ENCODE peak calls at places on chromosomes 4 and X, in ten cellular contexts. T is mammary epithelial cell; N is mucosa of descending colon; O is astrocyte of the cerebellum; A is CD8-positive, alpha-beta memory T cell; V is Peyer's patch; W is transverse colon; M is AG10803; Y is fibroblast of mammary gland; H is skeletal muscle cell. B is an unnamed sample.

GRCh38 chr4:129110931-129111330 is 15.0 kb downstream of the C4orf33 start:
- DNase-seq in T (no peak), O (no peak), W (no peak), Y (no peak), N (no peak), M (no peak), V (no peak), A (no peak), H (no peak), B (no peak)

GRCh38 chrX:118976599-118977340 is 2.4 kb downstream of the LONRF3 start:
- DNase-seq in O (no peak), M (no peak), A (peak), N (peak), H (no peak), Y (no peak), V (peak), T (no peak), W (peak), B (no peak)

GRCh38 chr4:71553605-71554004 is 214.8 kb downstream of the SLC4A4 start:
- DNase-seq in O (peak), V (no peak), W (no peak), A (no peak), T (peak), H (peak), M (peak), N (no peak), Y (peak), B (peak)

GRCh38 chrX:24506082-24506481 is 41.0 kb downstream of the PDK3 start:
- DNase-seq in O (no peak), Y (peak), H (no peak), A (no peak), N (no peak), M (peak), T (peak), V (no peak), W (no peak), B (peak)

GRCh38 chrX:119618439-119618838 is 12.2 kb upstream of the NKRF start:
- DNase-seq in H (no peak), V (peak), M (no peak), N (no peak), T (no peak), Y (no peak), O (no peak), A (no peak), W (peak), B (no peak)

GRCh38 chr4:683982-684571 is 4.9 kb downstream of the SLC49A3 start:
- DNase-seq in N (peak), Y (peak), T (no peak), W (peak), V (no peak), O (no peak), H (no peak), A (no peak), M (peak), B (peak)

GRCh38 chrX:107672955-107673378 is 44.7 kb downstream of the PRPS1 start:
- DNase-seq in V (peak), N (peak), W (peak), O (no peak), M (peak), A (peak), H (peak), T (peak), Y (peak), B (peak)

GRCh38 chrX:9786839-9787635 is 808 bp downstream of the SHROOM2 start:
- DNase-seq in M (peak), W (no peak), T (no peak), N (no peak), H (no peak), A (no peak), V (no peak), O (no peak), Y (no peak), B (peak)

GRCh38 chr4:1136028-1136427 is 22.7 kb upstream of the RNF212 start:
- DNase-seq in H (no peak), T (no peak), N (peak), A (no peak), W (peak), Y (no peak), O (no peak), M (no peak), V (no peak), B (peak)

GRCh38 chr4:152591361-152591760 is 55.5 kb upstream of the FBXW7 start:
- DNase-seq in V (no peak), M (peak), H (peak), N (peak), T (peak), W (peak), A (no peak), O (no peak), Y (peak), B (peak)

GRCh38 chr4:5045099-5045498 is 6.2 kb upstream of the STK32B start:
- DNase-seq in O (peak), A (no peak), W (peak), M (peak), Y (peak), H (no peak), T (no peak), V (no peak), N (peak), B (peak)

GRCh38 chrX:95629737-95630136 is 1054.9 kb upstream of the DIAPH2 start:
- DNase-seq in H (no peak), V (no peak), O (no peak), M (no peak), W (no peak), N (no peak), T (no peak), A (no peak), Y (peak), B (no peak)

GRCh38 chr4:11505225-11505971 is 76.7 kb upstream of the HS3ST1 start:
- DNase-seq in M (no peak), N (peak), H (no peak), A (no peak), O (peak), V (no peak), Y (no peak), T (peak), W (peak), B (peak)

GRCh38 chrX:129359269-129359668 is 164.0 kb downstream of the SMARCA1 start:
- DNase-seq in H (no peak), Y (peak), M (peak), W (no peak), T (peak), A (no peak), O (no peak), V (no peak), N (no peak), B (no peak)

GRCh38 chrX:13263560-13264251 is 56.1 kb downstream of the ATXN3L start:
- DNase-seq in T (no peak), A (no peak), N (no peak), M (no peak), V (no peak), Y (no peak), H (no peak), O (no peak), W (no peak), B (no peak)

GRCh38 chrX:130125090-130125489 is 14.8 kb upstream of the ELF4 start:
- DNase-seq in M (peak), A (no peak), W (peak), T (peak), Y (peak), H (no peak), O (no peak), N (no peak), V (no peak), B (peak)

GRCh38 chrX:118251251-118251650 is 94.7 kb upstream of the WDR44 start:
- DNase-seq in H (no peak), Y (peak), V (no peak), N (no peak), T (peak), A (no peak), W (no peak), O (no peak), M (peak), B (peak)

GRCh38 chrX:110132450-110133114 is 129.7 kb downstream of the TMEM164 start:
- DNase-seq in T (no peak), N (no peak), O (no peak), H (no peak), A (no peak), M (no peak), W (no peak), Y (no peak), V (no peak), B (no peak)

GRCh38 chr4:79294064-79294463 is 31.8 kb downstream of the NAA11 start:
- DNase-seq in A (no peak), M (no peak), N (peak), W (no peak), V (no peak), O (no peak), T (no peak), H (peak), Y (peak), B (peak)

GRCh38 chrX:121122332-121122731 is 74.9 kb downstream of the GLUD2 start:
- DNase-seq in H (no peak), T (no peak), N (no peak), O (no peak), W (no peak), M (no peak), Y (peak), V (no peak), A (no peak), B (peak)

GRCh38 chr4:100736651-100737450 is 219.0 kb upstream of the EMCN start:
- DNase-seq in T (peak), O (peak), N (no peak), V (no peak), W (no peak), A (no peak), Y (peak), H (peak), M (peak), B (peak)

GRCh38 chr4:54100607-54101189 is 735 bp downstream of the GSX2 start:
- DNase-seq in V (no peak), M (no peak), T (no peak), N (no peak), A (no peak), H (no peak), W (no peak), O (no peak), Y (no peak), B (no peak)

GRCh38 chrX:63784902-63785692 is at the start of gene ARHGEF9:
- DNase-seq in T (no peak), W (peak), O (no peak), V (no peak), H (peak), N (peak), M (peak), Y (no peak), A (no peak), B (no peak)

GRCh38 chrX:154530286-154530685 is 14.3 kb upstream of the FAM3A start:
- DNase-seq in Y (no peak), V (no peak), W (no peak), N (no peak), A (no peak), T (no peak), O (no peak), M (no peak), H (no peak), B (no peak)

GRCh38 chrX:101348452-101349222 is at the start of gene TIMM8A:
- DNase-seq in T (peak), A (peak), V (peak), O (no peak), M (peak), N (peak), W (peak), H (no peak), Y (peak), B (peak)

GRCh38 chr4:53682196-53682595 is 90.9 kb upstream of the LNX1 start:
- DNase-seq in M (peak), N (no peak), V (no peak), O (no peak), H (peak), W (no peak), T (no peak), A (no peak), Y (peak), B (peak)

GRCh38 chr4:67697860-67698655 is 2.9 kb downstream of the UBA6 start:
- DNase-seq in V (no peak), T (no peak), H (no peak), O (no peak), Y (no peak), A (no peak), W (no peak), N (no peak), M (no peak), B (no peak)

GRCh38 chrX:99719140-99719539 is 690.9 kb downstream of the PCDH19 start:
- DNase-seq in N (no peak), W (no peak), H (no peak), Y (no peak), V (no peak), M (no peak), T (no peak), O (no peak), A (no peak), B (no peak)

GRCh38 chrX:47540754-47541538 is 20.1 kb upstream of the ARAF start:
- DNase-seq in H (peak), V (no peak), O (peak), W (peak), Y (peak), N (peak), M (peak), A (no peak), T (peak), B (peak)

GRCh38 chrX:47619486-47620302 is at the start of gene SYN1:
- DNase-seq in O (peak), W (peak), A (peak), T (peak), V (peak), N (peak), M (peak), H (no peak), Y (peak), B (peak)

GRCh38 chr4:38004062-38004461 is 43.9 kb downstream of the PTTG2 start:
- DNase-seq in Y (no peak), T (no peak), A (no peak), H (no peak), W (no peak), M (peak), N (no peak), V (no peak), O (no peak), B (peak)

GRCh38 chr4:114694770-114695169 is 96.2 kb downstream of the UGT8 start:
- DNase-seq in O (peak), V (no peak), N (no peak), M (peak), Y (peak), A (peak), T (peak), H (no peak), W (no peak), B (peak)

GRCh38 chrX:46463682-46464081 is 81.5 kb downstream of the ZNF674 start:
- DNase-seq in M (no peak), T (no peak), H (no peak), N (no peak), Y (no peak), V (no peak), A (peak), O (no peak), W (no peak), B (no peak)

GRCh38 chrX:46459603-46460002 is 85.6 kb downstream of the ZNF674 start:
- DNase-seq in Y (no peak), N (no peak), O (no peak), A (no peak), H (no peak), M (no peak), V (no peak), T (no peak), W (no peak), B (no peak)

GRCh38 chrX:46456125-46456922 is 88.9 kb downstream of the ZNF674 start:
- DNase-seq in V (no peak), N (no peak), M (no peak), H (no peak), A (no peak), T (no peak), W (no peak), Y (no peak), O (no peak), B (no peak)

GRCh38 chrX:46465203-46465602 is 80.0 kb downstream of the ZNF674 start:
- DNase-seq in V (no peak), H (no peak), T (peak), N (no peak), M (no peak), Y (no peak), O (no peak), A (no peak), W (no peak), B (no peak)

GRCh38 chrX:46461653-46462191 is 83.5 kb downstream of the ZNF674 start:
- DNase-seq in O (no peak), N (no peak), M (no peak), T (no peak), H (no peak), V (no peak), Y (no peak), W (no peak), A (no peak), B (no peak)
- H3K4me3 ChIP-seq in O (no peak), N (no peak), M (no peak), T (no peak), H (no peak), V (no peak), Y (no peak), W (no peak), A (no peak), B (no peak)

DNA sequence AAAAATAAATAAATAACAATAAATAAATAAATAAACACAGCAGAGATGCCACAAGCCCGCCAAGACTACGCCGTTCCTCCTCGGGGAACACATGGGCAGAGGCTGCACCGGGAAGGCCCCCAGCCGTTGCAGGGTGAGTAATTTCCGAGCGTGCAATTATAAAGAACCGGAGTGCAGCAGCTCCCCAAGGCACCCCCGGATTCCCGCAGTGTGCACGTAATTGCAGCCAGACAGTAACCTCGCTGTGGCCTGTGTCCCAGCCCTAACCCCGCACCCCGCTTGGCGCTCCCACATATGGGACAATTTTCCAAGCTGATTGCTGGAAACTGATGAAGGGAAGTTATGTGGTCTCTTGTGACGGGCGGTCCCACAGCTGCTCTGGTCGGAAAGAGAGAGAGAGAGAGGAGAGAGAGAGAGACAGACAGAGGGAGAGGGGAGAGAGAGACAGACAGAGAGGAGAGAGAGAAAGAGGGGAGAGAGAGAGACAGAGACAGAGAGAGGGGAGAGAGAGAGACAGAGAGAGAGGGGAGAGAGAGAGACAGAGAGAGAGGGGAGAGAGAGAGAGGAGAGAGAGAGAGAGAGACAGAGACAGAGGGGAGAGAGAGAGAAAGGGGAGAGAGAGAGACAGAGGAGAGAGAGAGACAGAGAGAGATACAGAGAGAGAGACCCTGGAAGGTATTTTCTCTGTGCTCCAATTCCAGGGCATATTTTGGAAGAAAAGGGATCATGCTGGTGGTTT is 275.4 kb downstream of the SHOX start:
- DNase-seq in W (no peak), V (no peak), T (no peak), M (peak), Y (no peak), N (no peak), A (no peak), O (no peak), H (no peak), B (no peak)
- H3K4me3 ChIP-seq in W (no peak), V (no peak), T (no peak), M (no peak), Y (no peak), N (no peak), A (no peak), O (no peak), H (no peak), B (no peak)

GRCh38 chr4:2290974-2291704 is 29.2 kb upstream of the MXD4 start:
- DNase-seq in M (no peak), V (peak), Y (no peak), W (peak), H (no peak), A (peak), O (no peak), T (no peak), N (peak), B (no peak)
- H3K4me3 ChIP-seq in M (no peak), V (no peak), Y (no peak), W (no peak), H (no peak), A (peak), O (no peak), T (no peak), N (no peak), B (no peak)

GRCh38 chr4:181848357-181848756 is 394.8 kb upstream of the TENM3 start:
- DNase-seq in O (no peak), T (no peak), M (no peak), H (no peak), N (no peak), A (no peak), Y (no peak), W (no peak), V (no peak), B (no peak)

GRCh38 chr4:181849472-181849871 is 393.7 kb upstream of the TENM3 start:
- DNase-seq in M (no peak), O (no peak), W (no peak), V (no peak), H (no peak), Y (no peak), A (no peak), N (no peak), T (no peak), B (no peak)

GRCh38 chr4:181845617-181846016 is 397.6 kb upstream of the TENM3 start:
- DNase-seq in V (no peak), W (no peak), O (no peak), M (no peak), N (no peak), A (no peak), T (peak), Y (no peak), H (no peak), B (no peak)

DNA sequence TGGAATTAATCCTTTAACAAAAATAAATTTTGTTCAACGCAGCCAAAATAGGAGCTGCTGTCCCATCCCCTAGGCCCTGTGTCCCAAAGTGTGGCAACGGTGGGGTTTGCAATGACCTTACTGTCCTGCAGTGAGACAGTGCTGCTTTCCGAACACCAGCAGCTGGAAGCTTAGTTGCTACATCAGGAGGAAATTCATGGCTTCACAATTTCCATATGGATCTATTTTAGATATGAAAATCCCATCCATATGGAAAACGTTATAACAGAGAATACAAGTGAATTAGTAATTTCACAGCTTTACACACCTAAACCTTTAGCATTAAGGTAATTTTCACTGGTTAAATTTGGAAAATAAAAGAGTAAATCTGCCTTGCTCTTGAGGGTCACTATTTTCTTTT is 396.3 kb upstream of the TENM3 start:
- DNase-seq in A (no peak), M (no peak), V (no peak), O (no peak), H (no peak), W (no peak), Y (no peak), N (no peak), T (no peak), B (no peak)
- H3K4me3 ChIP-seq in A (no peak), M (no peak), V (no peak), O (no peak), H (no peak), W (no peak), Y (no peak), N (no peak), T (no peak), B (no peak)

GRCh38 chr4:170729897-170730296 is 640.1 kb upstream of the AADAT start:
- DNase-seq in M (no peak), A (no peak), Y (no peak), O (no peak), T (no peak), W (no peak), H (no peak), V (no peak), N (no peak), B (no peak)
- H3K4me3 ChIP-seq in M (no peak), A (no peak), Y (no peak), O (no peak), T (no peak), W (no peak), H (no peak), V (no peak), N (no peak), B (no peak)

GRCh38 chr4:77158487-77158861 is 1.5 kb downstream of the CCNG2 start:
- DNase-seq in A (no peak), Y (peak), W (no peak), V (no peak), O (no peak), T (no peak), N (no peak), M (peak), H (no peak), B (no peak)
- H3K4me3 ChIP-seq in A (peak), Y (peak), W (peak), V (peak), O (peak), T (peak), N (peak), M (peak), H (peak), B (peak)

GRCh38 chr4:137794779-137795178 is 262.5 kb upstream of the PCDH18 start:
- DNase-seq in N (no peak), Y (peak), T (peak), A (no peak), M (peak), H (peak), W (no peak), V (no peak), O (no peak), B (no peak)
- H3K4me3 ChIP-seq in N (no peak), Y (no peak), T (no peak), A (no peak), M (peak), H (no peak), W (no peak), V (no peak), O (no peak), B (no peak)

GRCh38 chr4:60682901-60683300 is 517.2 kb upstream of the ADGRL3 start:
- DNase-seq in V (no peak), O (no peak), A (no peak), M (peak), Y (peak), W (no peak), H (peak), T (no peak), N (no peak), B (peak)

GRCh38 chr4:60683953-60684352 is 516.2 kb upstream of the ADGRL3 start:
- DNase-seq in W (no peak), A (no peak), T (peak), Y (peak), M (peak), O (peak), V (no peak), H (peak), N (no peak), B (peak)

DNA sequence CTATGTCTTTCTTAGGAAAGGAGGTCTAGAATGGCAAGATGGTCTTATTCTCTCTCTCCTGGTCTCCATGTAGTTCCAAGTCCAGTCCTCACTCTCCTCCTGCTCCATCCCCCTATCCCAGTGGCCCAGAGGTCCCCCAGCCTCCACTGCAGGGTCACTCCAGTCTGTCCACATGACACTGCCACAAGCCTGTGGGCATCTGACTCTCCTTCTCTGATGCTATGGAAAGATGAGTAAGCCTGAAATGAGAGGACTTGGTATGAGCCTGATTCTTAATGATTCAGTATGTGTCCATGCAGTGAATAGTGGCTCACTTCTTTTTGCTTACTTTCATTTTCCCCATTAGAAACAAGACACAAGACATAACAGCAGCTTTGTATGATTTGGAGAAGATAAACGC is 516.8 kb upstream of the ADGRL3 start:
- DNase-seq in T (peak), M (peak), O (peak), W (no peak), H (peak), A (no peak), Y (peak), V (no peak), N (no peak), B (peak)
- H3K4me3 ChIP-seq in T (no peak), M (peak), O (no peak), W (no peak), H (peak), A (no peak), Y (no peak), V (no peak), N (no peak), B (no peak)

B was measured in fibroblast of villous mesenchyme.